ENCODE peak calls at places on chromosomes 7 and 10, in ten cellular contexts. A is fibroblast of lung; I is body of pancreas; P is kidney; S is Caco-2; L is mucosa of descending colon; R is omental fat pad; W is CD4-positive, alpha-beta T cell; K is PC-9; M is lower lobe of right lung. F is an unnamed sample.

GRCh38 chr10:118116555-118117311 is 70.0 kb upstream of the RAB11FIP2 start:
- DNase-seq in A (no peak), I (no peak), P (peak), S (no peak), L (no peak), R (no peak), W (no peak), K (no peak), M (no peak), F (no peak)

GRCh38 chr7:131507592-131508331 is 48.7 kb downstream of the PODXL start:
- DNase-seq in A (peak), I (peak), P (peak), S (peak), L (peak), R (peak), W (peak), K (peak), M (peak), F (peak)

GRCh38 chr7:150975536-150976285 is 2.4 kb downstream of the KCNH2 start:
- DNase-seq in A (no peak), I (no peak), P (no peak), S (no peak), L (peak), R (no peak), W (no peak), K (no peak), M (no peak), F (no peak)

GRCh38 chr7:120337308-120337907 is 64.4 kb downstream of the KCND2 start:
- DNase-seq in A (peak), I (no peak), P (no peak), S (no peak), L (no peak), R (no peak), W (no peak), K (no peak), M (no peak), F (peak)

GRCh38 chr7:39910108-39910869 is 39.8 kb upstream of the CDK13 start:
- DNase-seq in A (peak), I (no peak), P (no peak), S (no peak), L (no peak), R (no peak), W (no peak), K (no peak), M (no peak), F (peak)

GRCh38 chr7:90485734-90486316 is 16.4 kb downstream of the PTTG1IP2 start:
- DNase-seq in A (peak), I (no peak), P (no peak), S (no peak), L (no peak), R (no peak), W (no peak), K (no peak), M (no peak), F (no peak)

GRCh38 chr7:27165089-27165654 is at the start of gene HOXA9:
- DNase-seq in A (no peak), I (peak), P (peak), S (peak), L (peak), R (no peak), W (no peak), K (no peak), M (peak), F (no peak)

GRCh38 chr7:78702770-78703169 is 750.7 kb downstream of the MAGI2 start:
- DNase-seq in A (peak), I (no peak), P (no peak), S (no peak), L (no peak), R (no peak), W (no peak), K (no peak), M (no peak), F (no peak)

GRCh38 chr7:82019538-82019937 is 249.7 kb upstream of the HGF start:
- DNase-seq in A (peak), I (no peak), P (no peak), S (no peak), L (no peak), R (no peak), W (no peak), K (no peak), M (no peak), F (no peak)

GRCh38 chr10:73054286-73054685 is 42.4 kb downstream of the P4HA1 start:
- DNase-seq in A (no peak), I (no peak), P (no peak), S (no peak), L (no peak), R (no peak), W (no peak), K (no peak), M (no peak), F (no peak)

GRCh38 chr10:95264227-95265051 is 26.4 kb downstream of the PDLIM1 start:
- DNase-seq in A (no peak), I (no peak), P (no peak), S (peak), L (no peak), R (no peak), W (no peak), K (peak), M (no peak), F (peak)

GRCh38 chr10:79167537-79167936 is 98.8 kb downstream of the ZMIZ1 start:
- DNase-seq in A (no peak), I (no peak), P (no peak), S (no peak), L (no peak), R (no peak), W (no peak), K (no peak), M (no peak), F (no peak)

GRCh38 chr10:43946445-43946844 is 297.8 kb upstream of the ZNF32 start:
- DNase-seq in A (no peak), I (no peak), P (no peak), S (peak), L (no peak), R (no peak), W (no peak), K (no peak), M (no peak), F (no peak)

GRCh38 chr10:88820990-88821389 is 18.5 kb downstream of the LIPM start:
- DNase-seq in A (peak), I (no peak), P (no peak), S (no peak), L (no peak), R (no peak), W (no peak), K (no peak), M (no peak), F (no peak)

GRCh38 chr7:80918909-80919721 is at the start of gene SEMA3C:
- DNase-seq in A (peak), I (peak), P (peak), S (peak), L (peak), R (peak), W (no peak), K (peak), M (peak), F (peak)
- TF ChIP-seq CTCF in A (peak), I (no peak), P (no peak), S (no peak), L (no peak), R (no peak), W (no peak), K (no peak), M (peak), F (no peak)

DNA sequence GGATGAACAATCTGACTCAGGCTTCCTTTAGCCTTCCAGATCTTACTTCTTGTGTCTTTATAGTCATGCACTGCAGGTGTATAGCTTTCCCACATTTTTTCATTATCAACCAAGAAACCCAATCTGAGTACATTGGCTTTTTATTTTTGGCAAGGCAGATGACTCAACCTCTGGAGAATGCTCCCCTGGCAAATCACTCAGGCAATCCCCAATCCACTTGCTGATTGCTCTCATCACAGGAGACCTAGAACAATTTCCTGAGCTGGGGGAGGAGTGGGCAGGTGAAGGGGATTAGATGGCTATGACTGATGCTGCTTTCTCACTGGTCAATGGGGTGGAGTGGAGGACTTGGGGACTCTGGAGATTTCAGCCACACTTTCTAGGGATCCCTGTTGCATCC is 134.4 kb downstream of the SLC16A9 start:
- DNase-seq in A (no peak), I (no peak), P (no peak), S (no peak), L (no peak), R (no peak), W (no peak), K (no peak), M (no peak), F (no peak)
- TF ChIP-seq CTCF in A (no peak), I (no peak), P (no peak), S (no peak), L (no peak), R (no peak), W (no peak), K (no peak), M (no peak), F (no peak)

GRCh38 chr7:101782886-101783285 is 34.5 kb upstream of the CUX1 start:
- DNase-seq in A (no peak), I (no peak), P (peak), S (no peak), L (no peak), R (no peak), W (no peak), K (peak), M (no peak), F (no peak)
- TF ChIP-seq CTCF in A (no peak), I (no peak), P (no peak), S (no peak), L (no peak), R (no peak), W (no peak), K (no peak), M (no peak), F (no peak)

GRCh38 chr10:133391761-133392518 is 2.0 kb upstream of the MTG1 start:
- DNase-seq in A (no peak), I (no peak), P (peak), S (peak), L (peak), R (no peak), W (no peak), K (no peak), M (peak), F (no peak)

GRCh38 chr10:133396035-133396624 is 2.2 kb downstream of the MTG1 start:
- DNase-seq in A (no peak), I (no peak), P (peak), S (no peak), L (peak), R (no peak), W (no peak), K (no peak), M (peak), F (no peak)

GRCh38 chr10:133393401-133394063 is 425 bp upstream of the MTG1 start:
- DNase-seq in A (no peak), I (no peak), P (peak), S (no peak), L (peak), R (no peak), W (no peak), K (no peak), M (peak), F (no peak)

GRCh38 chr10:133394801-133395221 is 854 bp downstream of the MTG1 start:
- DNase-seq in A (peak), I (no peak), P (peak), S (peak), L (peak), R (no peak), W (no peak), K (no peak), M (peak), F (no peak)

GRCh38 chr10:133394064-133394663 is at the start of gene MTG1:
- DNase-seq in A (peak), I (peak), P (peak), S (peak), L (peak), R (peak), W (peak), K (peak), M (peak), F (peak)
- TF ChIP-seq CTCF in A (no peak), I (no peak), P (peak), S (no peak), L (no peak), R (no peak), W (peak), K (no peak), M (peak), F (no peak)

GRCh38 chr10:123278445-123278844 is 124.2 kb downstream of the BUB3 start:
- DNase-seq in A (no peak), I (no peak), P (no peak), S (no peak), L (no peak), R (no peak), W (no peak), K (no peak), M (no peak), F (no peak)

GRCh38 chr10:123270806-123271205 is 116.6 kb downstream of the BUB3 start:
- DNase-seq in A (no peak), I (no peak), P (no peak), S (no peak), L (no peak), R (no peak), W (no peak), K (no peak), M (no peak), F (no peak)

GRCh38 chr10:123272171-123272570 is 118.0 kb downstream of the BUB3 start:
- DNase-seq in A (no peak), I (no peak), P (no peak), S (no peak), L (no peak), R (no peak), W (no peak), K (no peak), M (no peak), F (no peak)

GRCh38 chr10:123274513-123275182 is 120.4 kb downstream of the BUB3 start:
- DNase-seq in A (no peak), I (no peak), P (no peak), S (no peak), L (no peak), R (no peak), W (no peak), K (no peak), M (no peak), F (no peak)

DNA sequence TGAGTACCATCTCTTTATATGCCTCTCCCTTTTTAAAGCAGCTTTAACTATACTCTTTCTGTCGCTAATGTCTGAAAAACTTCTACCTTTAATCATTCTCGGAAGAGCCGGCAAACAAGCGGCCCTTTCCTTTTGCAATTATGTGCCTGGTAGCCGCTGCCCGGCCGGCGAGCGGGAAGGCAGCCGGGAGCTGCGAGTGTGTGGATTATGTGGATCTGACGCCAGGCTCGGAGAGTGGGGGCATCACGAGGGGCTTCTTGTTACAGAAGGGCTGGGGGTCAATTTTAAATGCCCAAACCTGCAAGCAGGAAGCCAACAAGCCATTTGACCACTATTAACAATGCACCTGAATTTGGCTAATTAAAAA is 121.0 kb downstream of the BUB3 start:
- DNase-seq in A (no peak), I (no peak), P (no peak), S (no peak), L (no peak), R (no peak), W (no peak), K (no peak), M (no peak), F (no peak)
- TF ChIP-seq CTCF in A (no peak), I (no peak), P (no peak), S (no peak), L (no peak), R (no peak), W (no peak), K (no peak), M (no peak), F (no peak)

DNA sequence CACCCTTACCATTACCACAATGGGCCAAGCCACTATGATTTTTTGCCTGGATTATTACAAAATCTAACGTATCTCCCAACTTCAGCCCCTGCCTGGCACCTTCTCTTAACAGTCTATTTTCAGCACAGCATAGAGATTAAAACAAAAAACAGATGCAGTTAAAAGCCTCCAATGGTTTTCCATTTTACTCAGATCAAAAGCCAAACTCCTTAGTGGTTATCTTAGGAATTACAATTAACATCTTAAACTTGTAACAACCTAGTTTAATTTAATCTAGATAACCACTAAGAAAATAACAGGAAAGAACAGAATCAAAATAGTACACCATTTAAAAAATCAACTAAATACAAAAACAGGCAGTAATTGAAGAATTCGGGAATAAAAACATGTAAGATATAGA is 43.5 kb downstream of the DNAJC1 start:
- DNase-seq in A (no peak), I (no peak), P (no peak), S (no peak), L (no peak), R (no peak), W (no peak), K (no peak), M (no peak), F (no peak)
- TF ChIP-seq CTCF in A (no peak), I (no peak), P (no peak), S (no peak), L (no peak), R (no peak), W (no peak), K (no peak), M (no peak), F (no peak)

DNA sequence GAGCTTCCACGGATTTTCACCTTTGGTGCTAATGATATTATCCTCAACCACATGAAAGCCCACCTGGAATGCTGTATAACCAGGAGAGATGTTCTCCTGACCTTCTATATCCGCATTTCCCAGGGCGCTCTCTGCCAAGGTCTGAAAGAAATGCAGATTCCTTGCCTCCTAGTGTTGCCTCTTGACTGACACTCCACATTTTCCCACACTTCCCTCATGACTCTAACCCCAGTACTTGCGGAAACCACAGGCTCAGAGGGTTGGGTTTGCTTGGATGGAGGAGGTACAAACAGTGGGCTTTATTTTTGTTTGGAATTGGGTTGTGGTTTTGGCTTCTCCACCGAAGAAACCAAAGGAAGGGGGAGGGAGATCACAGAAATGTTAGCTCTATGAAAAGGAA is 222.9 kb upstream of the CELF2 start:
- DNase-seq in A (peak), I (no peak), P (no peak), S (no peak), L (no peak), R (no peak), W (no peak), K (peak), M (no peak), F (no peak)
- TF ChIP-seq CTCF in A (no peak), I (no peak), P (no peak), S (no peak), L (no peak), R (no peak), W (no peak), K (no peak), M (no peak), F (no peak)

GRCh38 chr7:107580716-107581383 is 804 bp downstream of the BCAP29 start:
- DNase-seq in A (no peak), I (no peak), P (no peak), S (no peak), L (no peak), R (no peak), W (no peak), K (no peak), M (no peak), F (no peak)
- TF ChIP-seq CTCF in A (no peak), I (no peak), P (no peak), S (no peak), L (no peak), R (no peak), W (no peak), K (no peak), M (no peak), F (no peak)